ENCODE peak calls at places on chromosomes 11 and 22, in six cellular contexts. P is posterior cingulate gyrus; U is GM04504; F is nephron progenitor cell; A is amygdala; D is stimulated activated CD8-positive, alpha-beta memory T cell treated with anti-CD3 and anti-CD28 coated beads, Interleukin-4, amount 100 ng/mL, for 4 hours. Z is an unnamed sample.
A peak's percentile ranks its signal among the peaks of the same experiment; 100 is the strongest.

GRCh38 chr11:16791494-16791961 is 53.1 kb downstream of the C11orf58 start:
- DNase-seq in P (no peak), U (peak; percentile 72), F (no peak), A (no peak), D (no peak), Z (no peak)

GRCh38 chr11:2927851-2928604 is 1.2 kb downstream of the PHLDA2 start:
- DNase-seq in P (no peak), U (no peak), F (no peak), A (no peak), D (no peak), Z (no peak)

GRCh38 chr11:131137046-131137445 is 220.8 kb upstream of the SNX19 start:
- DNase-seq in P (no peak), U (no peak), F (no peak), A (no peak), D (no peak), Z (no peak)

GRCh38 chr11:61890536-61891330 is 612 bp downstream of the FADS3 start:
- DNase-seq in P (no peak), U (peak; percentile 54), F (no peak), A (peak; percentile 58), D (no peak), Z (no peak)

GRCh38 chr11:132962026-132962425 is 570.3 kb downstream of the OPCML start:
- DNase-seq in P (peak; percentile 64), U (peak; percentile 94), F (no peak), A (peak; percentile 28), D (no peak), Z (no peak)

GRCh38 chr11:12092714-12093113 is 17.7 kb upstream of the MICAL2 start:
- DNase-seq in P (no peak), U (no peak), F (no peak), A (no peak), D (no peak), Z (peak; percentile 16)

GRCh38 chr11:114308689-114309089 is 12.5 kb downstream of the NNMT start:
- DNase-seq in P (no peak), U (peak; percentile 72), F (no peak), A (no peak), D (no peak), Z (no peak)

GRCh38 chr22:37631448-37632173 is 7.9 kb upstream of the SH3BP1 start:
- DNase-seq in P (no peak), U (no peak), F (no peak), A (no peak), D (no peak), Z (no peak)

GRCh38 chr11:118152020-118152551 is 537 bp downstream of the SCN4B start:
- DNase-seq in P (no peak), U (no peak), F (no peak), A (no peak), D (no peak), Z (no peak)

GRCh38 chr11:4087551-4087950 is 7.0 kb upstream of the RRM1 start:
- DNase-seq in P (no peak), U (no peak), F (no peak), A (no peak), D (no peak), Z (no peak)

GRCh38 chr22:35531695-35532094 is 8.9 kb upstream of the RASD2 start:
- DNase-seq in P (no peak), U (no peak), F (no peak), A (no peak), D (no peak), Z (no peak)

GRCh38 chr11:68002943-68003845 is 703 bp downstream of the UNC93B1 start:
- DNase-seq in P (no peak), U (no peak), F (peak; percentile 55), A (no peak), D (peak; percentile 25), Z (no peak)

GRCh38 chr22:27185099-27185709 is 527.8 kb downstream of the MIAT start:
- DNase-seq in P (no peak), U (no peak), F (no peak), A (no peak), D (no peak), Z (no peak)

GRCh38 chr22:25490869-25491268 is 73.6 kb upstream of the GRK3 start:
- DNase-seq in P (no peak), U (no peak), F (no peak), A (peak; percentile 6), D (no peak), Z (no peak)

GRCh38 chr11:12802418-12803085 is 128.3 kb downstream of the TEAD1 start:
- DNase-seq in P (peak; percentile 26), U (no peak), F (no peak), A (no peak), D (no peak), Z (no peak)

GRCh38 chr11:118705111-118705741 is 25.8 kb upstream of the TREH start:
- DNase-seq in P (no peak), U (no peak), F (no peak), A (peak; percentile 18), D (no peak), Z (peak; percentile 51)

GRCh38 chr11:132318421-132319157 is 948.2 kb downstream of the NTM start:
- DNase-seq in P (no peak), U (peak; percentile 24), F (no peak), A (no peak), D (no peak), Z (no peak)